ENCODE peak calls at places on chromosomes 16 and 17, in six cellular contexts. One of them, this sample, is unnamed.
A peak's percentile ranks its signal among the peaks of the same experiment; 100 is the strongest.

GRCh38 chr16:49756971-49757743 is 98.8 kb downstream of the ZNF423 start:
- DNase-seq in stomach: no peak
- DNase-seq in OCI-LY7: no peak
- DNase-seq in mucosa of descending colon: no peak
- DNase-seq in tibial nerve: no peak
- DNase-seq in prostate gland: no peak
- DNase-seq in this sample: no peak

GRCh38 chr16:3070608-3071111 is 5.2 kb downstream of the IL32 start:
- DNase-seq in mucosa of descending colon: no peak
- DNase-seq in OCI-LY7: no peak
- DNase-seq in tibial nerve: no peak
- DNase-seq in prostate gland: no peak
- DNase-seq in stomach: no peak
- DNase-seq in this sample: no peak

GRCh38 chr17:32310927-32311568 is 30.9 kb downstream of the C17orf75 start:
- DNase-seq in prostate gland: no peak
- DNase-seq in stomach: no peak
- DNase-seq in tibial nerve: no peak
- DNase-seq in mucosa of descending colon: no peak
- DNase-seq in OCI-LY7: peak; percentile 36
- DNase-seq in this sample: no peak

GRCh38 chr16:27174007-27174406 is 29.3 kb upstream of the KDM8 start:
- DNase-seq in tibial nerve: no peak
- DNase-seq in stomach: no peak
- DNase-seq in OCI-LY7: peak; percentile 96
- DNase-seq in mucosa of descending colon: peak; percentile 24
- DNase-seq in prostate gland: peak; percentile 63
- DNase-seq in this sample: peak; percentile 45

GRCh38 chr16:59573528-59574271 is 839.6 kb upstream of the GOT2 start:
- DNase-seq in prostate gland: no peak
- DNase-seq in mucosa of descending colon: no peak
- DNase-seq in OCI-LY7: no peak
- DNase-seq in tibial nerve: no peak
- DNase-seq in stomach: no peak
- DNase-seq in this sample: no peak

GRCh38 chr17:61486135-61487120 is 34.2 kb downstream of the TBX4 start:
- DNase-seq in tibial nerve: no peak
- DNase-seq in prostate gland: no peak
- DNase-seq in stomach: peak; percentile 14
- DNase-seq in mucosa of descending colon: no peak
- DNase-seq in OCI-LY7: no peak
- DNase-seq in this sample: no peak

GRCh38 chr16:53235851-53236250 is 181.1 kb downstream of the CHD9 start:
- DNase-seq in mucosa of descending colon: no peak
- DNase-seq in stomach: no peak
- DNase-seq in tibial nerve: no peak
- DNase-seq in prostate gland: no peak
- DNase-seq in OCI-LY7: no peak
- DNase-seq in this sample: no peak

GRCh38 chr17:7327501-7327900 is 1.6 kb downstream of the NEURL4 start:
- DNase-seq in stomach: no peak
- DNase-seq in mucosa of descending colon: no peak
- DNase-seq in tibial nerve: no peak
- DNase-seq in OCI-LY7: no peak
- DNase-seq in prostate gland: no peak
- DNase-seq in this sample: no peak

GRCh38 chr16:89303604-89304003 is 86.1 kb downstream of the ZNF778 start:
- DNase-seq in mucosa of descending colon: no peak
- DNase-seq in tibial nerve: no peak
- DNase-seq in OCI-LY7: no peak
- DNase-seq in prostate gland: no peak
- DNase-seq in stomach: no peak
- DNase-seq in this sample: no peak

GRCh38 chr17:6853764-6854442 is 22.4 kb upstream of the TEKT1 start:
- DNase-seq in OCI-LY7: peak; percentile 80
- DNase-seq in stomach: no peak
- DNase-seq in mucosa of descending colon: no peak
- DNase-seq in prostate gland: no peak
- DNase-seq in tibial nerve: no peak
- DNase-seq in this sample: no peak

GRCh38 chr16:4172070-4172469 is 55.8 kb upstream of the ADCY9 start:
- DNase-seq in prostate gland: no peak
- DNase-seq in mucosa of descending colon: no peak
- DNase-seq in stomach: no peak
- DNase-seq in tibial nerve: no peak
- DNase-seq in OCI-LY7: no peak
- DNase-seq in this sample: no peak

GRCh38 chr16:58510776-58511628 is 4.3 kb upstream of the SETD6 start:
- DNase-seq in stomach: peak; percentile 20
- DNase-seq in tibial nerve: no peak
- DNase-seq in OCI-LY7: no peak
- DNase-seq in prostate gland: no peak
- DNase-seq in mucosa of descending colon: no peak
- DNase-seq in this sample: no peak

DNA sequence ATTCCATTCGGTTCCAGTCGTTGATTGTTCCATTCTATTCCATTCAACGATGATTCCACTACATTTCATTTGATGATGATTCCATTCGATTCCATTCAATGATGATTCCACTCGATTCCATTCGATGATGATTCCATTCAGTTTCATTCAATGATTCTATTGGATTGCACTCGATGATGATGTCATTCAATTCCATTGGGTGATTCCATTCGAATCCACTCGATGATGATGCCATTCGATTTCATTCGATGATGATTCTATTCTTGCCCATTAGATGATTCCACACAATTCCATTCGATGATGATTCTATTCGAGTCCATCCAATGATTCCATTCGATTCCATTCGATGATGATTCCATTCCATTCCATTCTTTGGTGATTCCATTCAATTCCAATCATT is 1283.7 kb downstream of the TP53TG3F start:
- DNase-seq in stomach: no peak
- DNase-seq in mucosa of descending colon: no peak
- DNase-seq in OCI-LY7: no peak
- DNase-seq in prostate gland: no peak
- DNase-seq in tibial nerve: no peak
- DNase-seq in this sample: no peak
- H3K9me3 ChIP-seq in stomach: peaks cover 3% of the 10 kb centered on the region
- H3K9me3 ChIP-seq in mucosa of descending colon: peaks cover 77% of the 10 kb centered on the region
- H3K9me3 ChIP-seq in OCI-LY7: peaks cover 53% of the 10 kb centered on the region
- H3K9me3 ChIP-seq in prostate gland: no peaks in the 10 kb centered on the region
- H3K9me3 ChIP-seq in tibial nerve: no peaks in the 10 kb centered on the region
- H3K9me3 ChIP-seq in this sample: peaks cover 4% of the 10 kb centered on the region

DNA sequence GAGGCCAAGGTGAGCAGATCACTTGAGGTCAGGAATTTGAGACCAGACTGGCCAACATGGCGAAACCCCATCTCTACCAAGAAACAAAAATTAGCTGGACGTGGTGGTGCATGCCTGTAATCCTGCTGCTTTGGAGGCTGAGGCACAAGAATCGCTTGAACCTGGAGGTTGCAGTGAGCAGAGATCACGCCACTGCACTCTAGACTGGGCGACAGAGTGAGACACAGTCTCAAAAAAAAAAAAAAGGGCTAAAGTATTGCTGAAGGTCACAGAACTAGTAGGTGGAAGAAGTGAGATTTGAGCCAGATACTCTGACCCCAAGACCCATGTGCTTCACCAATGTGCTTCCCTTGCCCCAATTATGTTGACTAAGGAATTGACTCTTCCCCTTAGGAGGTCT is 112.0 kb downstream of the NPIPB5 start:
- DNase-seq in stomach: no peak
- DNase-seq in prostate gland: no peak
- DNase-seq in OCI-LY7: no peak
- DNase-seq in tibial nerve: no peak
- DNase-seq in mucosa of descending colon: no peak
- DNase-seq in this sample: no peak
- H3K9me3 ChIP-seq in stomach: no peaks in the 10 kb centered on the region
- H3K9me3 ChIP-seq in prostate gland: no peaks in the 10 kb centered on the region
- H3K9me3 ChIP-seq in OCI-LY7: no peaks in the 10 kb centered on the region
- H3K9me3 ChIP-seq in tibial nerve: no peaks in the 10 kb centered on the region
- H3K9me3 ChIP-seq in mucosa of descending colon: no peaks in the 10 kb centered on the region
- H3K9me3 ChIP-seq in this sample: no peaks in the 10 kb centered on the region

GRCh38 chr16:35691057-35691456 is 2231.6 kb downstream of the TP53TG3F start:
- DNase-seq in OCI-LY7: no peak
- DNase-seq in prostate gland: no peak
- DNase-seq in tibial nerve: no peak
- DNase-seq in stomach: no peak
- DNase-seq in mucosa of descending colon: no peak
- DNase-seq in this sample: no peak

GRCh38 chr16:35690413-35690812 is 2231.0 kb downstream of the TP53TG3F start:
- DNase-seq in prostate gland: no peak
- DNase-seq in tibial nerve: no peak
- DNase-seq in OCI-LY7: no peak
- DNase-seq in mucosa of descending colon: no peak
- DNase-seq in stomach: no peak
- DNase-seq in this sample: no peak

GRCh38 chr16:35687071-35687470 is 2227.7 kb downstream of the TP53TG3F start:
- DNase-seq in stomach: no peak
- DNase-seq in OCI-LY7: no peak
- DNase-seq in mucosa of descending colon: no peak
- DNase-seq in prostate gland: no peak
- DNase-seq in tibial nerve: no peak
- DNase-seq in this sample: no peak

GRCh38 chr16:35687781-35688180 is 2228.4 kb downstream of the TP53TG3F start:
- DNase-seq in OCI-LY7: no peak
- DNase-seq in stomach: no peak
- DNase-seq in mucosa of descending colon: no peak
- DNase-seq in tibial nerve: no peak
- DNase-seq in prostate gland: no peak
- DNase-seq in this sample: no peak

DNA sequence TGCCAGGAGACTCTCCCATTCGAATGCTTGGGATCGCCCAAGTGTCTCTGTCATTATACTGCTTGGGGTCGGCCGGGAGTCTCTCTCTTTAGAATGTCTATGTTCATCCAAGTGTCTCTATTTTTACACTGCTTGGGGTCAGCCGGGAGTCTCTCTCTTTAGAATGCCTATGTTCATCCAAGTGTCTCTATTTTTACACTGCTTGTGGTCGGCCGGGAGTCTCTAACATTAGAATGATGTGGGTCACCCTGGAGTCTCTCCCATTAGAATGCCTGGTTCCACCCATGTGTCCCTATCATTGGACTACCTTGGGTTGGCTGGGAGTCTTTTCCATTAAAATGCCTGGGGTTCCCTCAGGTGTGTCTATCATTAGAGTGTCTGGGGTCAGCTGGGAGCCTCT is 2230.4 kb downstream of the TP53TG3F start:
- DNase-seq in mucosa of descending colon: no peak
- DNase-seq in OCI-LY7: no peak
- DNase-seq in prostate gland: no peak
- DNase-seq in stomach: no peak
- DNase-seq in tibial nerve: no peak
- DNase-seq in this sample: no peak
- H3K9me3 ChIP-seq in mucosa of descending colon: peaks cover 98% of the 10 kb centered on the region
- H3K9me3 ChIP-seq in OCI-LY7: peaks cover 8% of the 10 kb centered on the region
- H3K9me3 ChIP-seq in prostate gland: no peaks in the 10 kb centered on the region
- H3K9me3 ChIP-seq in stomach: no peaks in the 10 kb centered on the region
- H3K9me3 ChIP-seq in tibial nerve: no peaks in the 10 kb centered on the region
- H3K9me3 ChIP-seq in this sample: peaks cover 28% of the 10 kb centered on the region

DNA sequence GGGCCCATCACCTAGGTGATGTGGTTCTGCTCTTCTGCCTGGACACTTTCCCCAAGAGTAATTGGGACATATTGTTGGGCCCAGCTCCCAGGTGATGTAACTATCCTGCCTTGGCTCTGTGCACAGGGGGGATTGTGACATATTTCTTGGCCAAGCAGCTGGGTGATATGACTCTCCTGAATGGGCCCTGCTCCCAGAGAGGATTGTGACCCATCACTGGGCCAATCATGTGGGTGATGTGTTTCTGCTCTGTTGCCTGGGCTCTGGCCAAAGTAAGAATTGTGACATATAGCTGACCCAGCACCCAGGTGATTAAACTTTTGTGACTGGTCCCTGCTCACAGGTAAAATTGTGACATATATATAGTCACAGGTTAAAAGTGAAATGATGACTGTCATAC is 1904.9 kb downstream of the TP53TG3F start:
- DNase-seq in OCI-LY7: no peak
- DNase-seq in mucosa of descending colon: no peak
- DNase-seq in tibial nerve: no peak
- DNase-seq in prostate gland: no peak
- DNase-seq in stomach: no peak
- DNase-seq in this sample: no peak
- H3K9me3 ChIP-seq in OCI-LY7: no peaks in the 10 kb centered on the region
- H3K9me3 ChIP-seq in mucosa of descending colon: peaks cover 39% of the 10 kb centered on the region
- H3K9me3 ChIP-seq in tibial nerve: no peaks in the 10 kb centered on the region
- H3K9me3 ChIP-seq in prostate gland: no peaks in the 10 kb centered on the region
- H3K9me3 ChIP-seq in stomach: no peaks in the 10 kb centered on the region
- H3K9me3 ChIP-seq in this sample: peaks cover 5% of the 10 kb centered on the region

GRCh38 chr16:9389543-9390207 is 298.2 kb downstream of the HAPSTR1 start:
- DNase-seq in prostate gland: no peak
- DNase-seq in tibial nerve: no peak
- DNase-seq in stomach: no peak
- DNase-seq in OCI-LY7: peak; percentile 4
- DNase-seq in mucosa of descending colon: no peak
- DNase-seq in this sample: no peak
- H3K9me3 ChIP-seq in prostate gland: no peaks in the 10 kb centered on the region
- H3K9me3 ChIP-seq in tibial nerve: peaks cover 3% of the 10 kb centered on the region
- H3K9me3 ChIP-seq in stomach: peaks cover 9% of the 10 kb centered on the region
- H3K9me3 ChIP-seq in OCI-LY7: peaks cover 11% of the 10 kb centered on the region
- H3K9me3 ChIP-seq in mucosa of descending colon: peaks cover 14% of the 10 kb centered on the region
- H3K9me3 ChIP-seq in this sample: no peaks in the 10 kb centered on the region

This sample was measured in effector memory CD4-positive, alpha-beta T cell.